ENCODE peak calls at places on chromosomes 4 and X, in ten cellular contexts. X is HTR-8/SVneo; F is endodermal cell; D is NCI-H1092 treated with DMSO at 0.1 percent for 48 hours; S is T-helper 2 cell; G is sciatic nerve; A is progenitor cell of endocrine pancreas; P is mucosa of descending colon; W is activated effector memory CD4-positive, alpha-beta T cell treated with Interleukin-2 at 50 U/mL for 16 hours; N is skeletal muscle cell. L is an unnamed sample.

GRCh38 chr4:158462611-158463010 is 59.1 kb upstream of the RXFP1 start:
- DNase-seq in X (no peak), F (no peak), D (no peak), S (no peak), G (no peak), A (no peak), P (no peak), W (no peak), N (no peak), L (no peak)

GRCh38 chr4:173735055-173735454 is 205.0 kb upstream of the HAND2 start:
- DNase-seq in X (no peak), F (no peak), D (no peak), S (no peak), G (no peak), A (no peak), P (no peak), W (no peak), N (peak; percentile 36), L (no peak)

GRCh38 chr4:183438458-183439113 is 5.8 kb upstream of the CDKN2AIP start:
- DNase-seq in X (peak; percentile 54), F (no peak), D (no peak), S (no peak), G (no peak), A (no peak), P (no peak), W (no peak), N (peak; percentile 51), L (peak; percentile 62)

GRCh38 chr4:185566972-185567749 is 31.9 kb upstream of the PDLIM3 start:
- DNase-seq in X (peak; percentile 13), F (no peak), D (no peak), S (no peak), G (no peak), A (no peak), P (no peak), W (no peak), N (peak; percentile 69), L (peak; percentile 16)

GRCh38 chr4:1207603-1208265 is 35.4 kb upstream of the SPON2 start:
- DNase-seq in X (no peak), F (peak; percentile 47), D (peak; percentile 9), S (no peak), G (peak; percentile 77), A (no peak), P (peak; percentile 77), W (no peak), N (no peak), L (no peak)

GRCh38 chr4:7262134-7262533 is 69.8 kb downstream of the SORCS2 start:
- DNase-seq in X (no peak), F (no peak), D (no peak), S (no peak), G (no peak), A (no peak), P (no peak), W (no peak), N (no peak), L (no peak)

GRCh38 chrX:69238153-69238959 is 73.1 kb upstream of the PJA1 start:
- DNase-seq in X (no peak), F (no peak), D (peak; percentile 95), S (no peak), G (no peak), A (no peak), P (no peak), W (no peak), N (no peak), L (no peak)

GRCh38 chr4:139223682-139224317 is 46.8 kb upstream of the ELF2 start:
- DNase-seq in X (no peak), F (no peak), D (no peak), S (no peak), G (peak; percentile 61), A (no peak), P (no peak), W (no peak), N (peak; percentile 45), L (no peak)

GRCh38 chr4:3676196-3676595 is 90.0 kb upstream of the ADRA2C start:
- DNase-seq in X (no peak), F (no peak), D (no peak), S (no peak), G (no peak), A (no peak), P (peak; percentile 14), W (no peak), N (no peak), L (no peak)

GRCh38 chr4:187270154-187270553 is 546.5 kb upstream of the FAT1 start:
- DNase-seq in X (no peak), F (no peak), D (no peak), S (no peak), G (no peak), A (no peak), P (no peak), W (no peak), N (no peak), L (no peak)

GRCh38 chrX:66110112-66110511 is 53.9 kb upstream of the HEPH start:
- DNase-seq in X (no peak), F (peak; percentile 36), D (no peak), S (no peak), G (no peak), A (no peak), P (no peak), W (no peak), N (no peak), L (no peak)